ENCODE peak calls at places on chromosomes 16 and 17, in eight cellular contexts. R, N, I, L, C, V, Y and S are unnamed samples.

GRCh38 chr17:64992325-64992802 is 64.2 kb downstream of the GNA13 start:
- DNase-seq in L (no peak), R (no peak), N (peak), C (no peak), Y (no peak), I (no peak), V (peak), S (no peak)

GRCh38 chr17:83010323-83011200 is 68.8 kb upstream of the METRNL start:
- DNase-seq in L (peak), Y (no peak), V (no peak), C (no peak), N (peak), R (no peak), I (no peak), S (no peak)

GRCh38 chr17:46167826-46168569 is 25.2 kb downstream of the KANSL1 start:
- DNase-seq in I (no peak), V (peak), Y (no peak), R (no peak), L (no peak), N (peak), C (no peak), S (no peak)

GRCh38 chr17:15404116-15404730 is 62.8 kb upstream of the TEKT3 start:
- DNase-seq in I (no peak), R (no peak), N (peak), V (no peak), C (no peak), Y (no peak), L (no peak), S (no peak)

GRCh38 chr16:84115919-84116719 is 623 bp downstream of the MBTPS1 start:
- DNase-seq in R (no peak), C (no peak), I (peak), L (peak), N (peak), Y (peak), V (peak), S (no peak)

GRCh38 chr17:27659685-27660084 is 28.7 kb downstream of the LGALS9 start:
- DNase-seq in I (no peak), Y (no peak), L (no peak), C (no peak), N (no peak), V (no peak), R (no peak), S (no peak)

GRCh38 chr16:71927383-71927782 is 32.1 kb downstream of the IST1 start:
- DNase-seq in R (peak), I (peak), L (peak), V (peak), C (no peak), N (peak), Y (no peak), S (no peak)

GRCh38 chr16:57916735-57917450 is 54.0 kb downstream of the CNGB1 start:
- DNase-seq in V (peak), R (no peak), N (no peak), L (no peak), C (no peak), I (no peak), Y (no peak), S (no peak)

GRCh38 chr16:84739349-84740124 is 39.7 kb downstream of the USP10 start:
- DNase-seq in L (no peak), V (no peak), N (peak), Y (no peak), C (no peak), I (no peak), R (no peak), S (no peak)

GRCh38 chr17:65523853-65524664 is 37.4 kb downstream of the AXIN2 start:
- DNase-seq in V (no peak), R (no peak), L (no peak), I (no peak), N (no peak), Y (no peak), C (no peak), S (no peak)

GRCh38 chr16:28538733-28539596 is at the start of gene NUPR1:
- DNase-seq in C (no peak), V (peak), I (peak), R (peak), Y (peak), L (peak), N (peak), S (no peak)

GRCh38 chr17:34135841-34136240 is 119.2 kb upstream of the CCL2 start:
- DNase-seq in V (no peak), I (no peak), C (no peak), N (no peak), Y (no peak), L (no peak), R (no peak), S (no peak)

GRCh38 chr16:89907055-89907814 is 11.4 kb upstream of the MC1R start:
- DNase-seq in I (no peak), V (no peak), R (no peak), L (no peak), C (no peak), Y (no peak), N (no peak), S (no peak)

GRCh38 chr17:63665527-63666214 is 34.3 kb downstream of the LIMD2 start:
- DNase-seq in L (no peak), N (no peak), V (no peak), C (no peak), Y (no peak), R (no peak), I (no peak), S (peak)

GRCh38 chr17:14303343-14304221 is 2.7 kb downstream of the HS3ST3B1 start:
- DNase-seq in V (no peak), N (peak), R (no peak), L (no peak), C (peak), Y (no peak), I (no peak), S (peak)

GRCh38 chr16:12539185-12539929 is 264.3 kb downstream of the CPPED1 start:
- DNase-seq in Y (no peak), V (no peak), N (peak), R (peak), C (no peak), I (peak), L (no peak), S (no peak)

GRCh38 chr16:30407794-30408534 is 558 bp downstream of the ZNF771 start:
- DNase-seq in R (no peak), V (no peak), C (no peak), N (no peak), I (no peak), Y (no peak), L (no peak), S (no peak)

GRCh38 chr17:73470369-73470768 is 158.6 kb upstream of the CDC42EP4 start:
- DNase-seq in L (no peak), I (no peak), R (no peak), Y (no peak), C (no peak), N (no peak), V (no peak), S (no peak)

GRCh38 chr16:10509534-10510025 is 70.8 kb downstream of the EMP2 start:
- DNase-seq in L (peak), N (peak), I (peak), V (peak), C (no peak), Y (peak), R (peak), S (peak)

GRCh38 chr17:39551879-39552278 is 55.8 kb downstream of the NEUROD2 start:
- DNase-seq in R (no peak), C (no peak), V (no peak), I (no peak), L (no peak), N (peak), Y (no peak), S (no peak)

GRCh38 chr17:31858647-31859486 is at the start of gene COPRS:
- DNase-seq in N (peak), Y (peak), L (peak), V (peak), R (peak), C (peak), I (peak), S (peak)

GRCh38 chr17:2050246-2050866 is 4.5 kb upstream of the HIC1 start:
- DNase-seq in Y (peak), C (no peak), L (peak), R (no peak), I (peak), N (peak), V (peak), S (peak)

GRCh38 chr16:81796585-81797346 is 17.7 kb downstream of the PLCG2 start:
- DNase-seq in R (no peak), L (no peak), Y (no peak), C (no peak), N (no peak), V (no peak), I (no peak), S (no peak)

GRCh38 chr17:49687878-49688491 is 10.1 kb upstream of the SPOP start:
- DNase-seq in Y (no peak), N (peak), L (no peak), C (no peak), I (no peak), V (no peak), R (no peak), S (peak)

GRCh38 chr17:13995856-13996635 is 73.3 kb upstream of the COX10 start:
- DNase-seq in C (no peak), L (no peak), I (no peak), V (no peak), N (no peak), R (no peak), Y (no peak), S (no peak)

GRCh38 chr17:17416400-17417360 is 60.1 kb upstream of the MED9 start:
- DNase-seq in R (no peak), I (no peak), L (peak), N (peak), C (no peak), V (peak), Y (peak), S (no peak)

GRCh38 chr17:48611681-48612455 is 1.1 kb upstream of the HOXB7 start:
- DNase-seq in R (no peak), Y (no peak), V (peak), N (peak), I (peak), C (no peak), L (no peak), S (no peak)

GRCh38 chr17:77454560-77455095 is 313.9 kb downstream of the SEC14L1 start:
- DNase-seq in N (no peak), L (no peak), Y (no peak), R (no peak), V (no peak), I (no peak), C (no peak), S (no peak)

GRCh38 chr16:56729736-56730662 is at the start of gene NUP93:
- DNase-seq in C (peak), N (peak), L (peak), I (peak), Y (peak), V (peak), R (peak), S (peak)

GRCh38 chr17:81960130-81960958 is 643 bp downstream of the NOTUM start:
- DNase-seq in C (peak), L (no peak), Y (no peak), R (no peak), V (peak), N (no peak), I (no peak), S (no peak)

GRCh38 chr16:65965632-65966031 is 400.9 kb upstream of the CDH5 start:
- DNase-seq in V (peak), L (no peak), R (no peak), Y (no peak), N (no peak), I (no peak), C (no peak), S (no peak)

GRCh38 chr17:61625564-61625963 is 34.5 kb upstream of the NACA2 start:
- DNase-seq in I (no peak), Y (no peak), V (no peak), R (no peak), N (no peak), C (no peak), L (no peak), S (no peak)

GRCh38 chr16:68414581-68414980 is 33.7 kb downstream of the SMPD3 start:
- DNase-seq in C (no peak), Y (no peak), I (no peak), L (no peak), V (no peak), R (no peak), N (no peak), S (no peak)

GRCh38 chr16:68412061-68412460 is 36.2 kb downstream of the SMPD3 start:
- DNase-seq in N (no peak), L (no peak), R (no peak), C (no peak), V (no peak), Y (no peak), I (no peak), S (no peak)

GRCh38 chr16:68420366-68420765 is 27.9 kb downstream of the SMPD3 start:
- DNase-seq in Y (no peak), L (no peak), R (no peak), N (no peak), C (no peak), V (no peak), I (no peak), S (no peak)

GRCh38 chr16:68417711-68418301 is 30.5 kb downstream of the SMPD3 start:
- DNase-seq in V (no peak), C (peak), I (peak), Y (no peak), N (no peak), L (peak), R (no peak), S (no peak)

GRCh38 chr16:68416057-68417046 is 32.0 kb downstream of the SMPD3 start:
- DNase-seq in C (no peak), Y (no peak), L (peak), V (no peak), N (no peak), R (no peak), I (peak), S (no peak)
- TF ChIP-seq CTCF in C (no peak), Y (no peak), L (no peak), V (no peak), N (no peak), R (no peak), I (no peak), S (no peak)

DNA sequence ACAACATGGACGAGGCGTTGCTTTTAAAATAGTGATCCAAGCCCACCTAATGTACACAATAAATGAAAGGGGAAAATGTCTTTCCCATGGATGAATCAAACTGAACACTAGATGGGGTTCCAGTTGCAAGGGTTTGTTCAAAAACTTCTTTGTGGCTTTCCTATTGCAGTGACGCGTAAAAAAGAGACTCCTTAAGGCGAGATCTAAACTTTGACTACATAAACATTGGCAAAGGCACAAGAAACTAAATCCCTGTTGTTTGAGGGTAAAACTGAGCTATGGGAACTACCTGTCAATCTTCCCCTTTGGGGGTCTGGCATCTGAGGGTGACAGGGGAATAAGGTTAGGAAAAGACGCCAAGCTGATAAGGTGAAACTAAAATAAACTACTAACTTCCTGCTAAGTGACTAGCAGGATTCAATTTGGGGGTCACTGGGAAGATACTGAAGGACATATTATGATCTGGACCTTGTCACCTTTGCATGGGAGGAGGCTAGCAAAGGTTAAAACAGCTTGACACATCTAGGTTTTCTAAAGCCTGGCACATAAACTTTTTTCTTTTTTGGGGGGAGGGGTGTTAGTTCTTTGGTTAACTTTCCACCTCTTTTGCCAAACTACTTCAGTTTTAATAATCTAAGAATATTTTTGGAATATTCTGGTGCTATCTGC is 4.7 kb downstream of the SALL1 start:
- DNase-seq in V (no peak), I (no peak), C (no peak), Y (no peak), R (no peak), L (no peak), N (peak), S (no peak)
- TF ChIP-seq CTCF in V (no peak), I (no peak), C (no peak), Y (peak), R (peak), L (no peak), N (peak), S (no peak)

DNA sequence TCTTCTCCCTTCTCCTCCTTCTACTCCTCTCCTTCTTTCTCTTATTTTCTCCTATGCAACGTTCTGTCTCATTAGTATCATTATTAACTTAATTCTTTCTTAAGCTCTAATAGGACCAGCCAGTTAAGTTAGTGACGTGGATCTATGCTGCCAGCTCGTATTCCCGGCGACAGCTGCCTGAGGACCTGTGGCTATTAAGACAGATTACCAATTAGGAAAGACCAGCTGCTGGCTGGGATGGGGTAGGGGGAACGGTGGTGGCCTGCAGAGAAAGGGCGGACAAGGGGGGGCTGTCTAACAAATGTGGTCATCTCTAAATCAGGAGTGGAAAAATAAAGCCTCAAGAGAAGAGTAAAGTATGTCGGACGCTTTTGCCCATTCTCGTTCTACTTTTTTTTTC is 757 bp upstream of the MYH3 start:
- DNase-seq in V (no peak), C (no peak), I (no peak), N (no peak), R (no peak), Y (no peak), L (no peak), S (no peak)
- TF ChIP-seq CTCF in V (no peak), C (no peak), I (no peak), N (no peak), R (no peak), Y (no peak), L (no peak), S (no peak)

DNA sequence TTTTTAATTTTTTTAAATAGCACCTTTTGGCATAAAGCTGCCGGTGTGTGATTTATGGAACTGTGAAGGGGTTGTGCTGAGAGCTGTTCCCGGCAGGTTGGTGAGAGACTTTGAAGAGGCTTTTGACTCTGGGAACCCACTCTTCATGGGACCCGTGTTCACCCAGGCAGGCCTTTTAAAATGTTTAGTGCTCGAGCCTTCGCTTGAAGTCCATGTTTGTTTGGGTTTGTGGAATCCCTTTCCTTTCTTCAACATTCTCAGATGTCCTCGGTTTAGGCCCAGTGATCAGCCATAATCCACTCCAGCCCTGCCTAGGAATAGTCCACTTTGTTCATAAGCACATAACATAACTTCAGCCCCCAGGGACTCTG is 145.4 kb upstream of the IRX3 start:
- DNase-seq in I (no peak), C (no peak), L (no peak), N (no peak), Y (no peak), R (no peak), V (no peak), S (no peak)
- TF ChIP-seq CTCF in I (no peak), C (no peak), L (no peak), N (no peak), Y (no peak), R (no peak), V (no peak), S (no peak)

GRCh38 chr17:9865585-9865984 is 39.5 kb downstream of the RCVRN start:
- DNase-seq in R (no peak), L (no peak), I (no peak), C (no peak), V (no peak), Y (no peak), N (no peak), S (no peak)
- TF ChIP-seq CTCF in R (no peak), L (no peak), I (no peak), C (no peak), V (no peak), Y (no peak), N (no peak), S (no peak)

DNA sequence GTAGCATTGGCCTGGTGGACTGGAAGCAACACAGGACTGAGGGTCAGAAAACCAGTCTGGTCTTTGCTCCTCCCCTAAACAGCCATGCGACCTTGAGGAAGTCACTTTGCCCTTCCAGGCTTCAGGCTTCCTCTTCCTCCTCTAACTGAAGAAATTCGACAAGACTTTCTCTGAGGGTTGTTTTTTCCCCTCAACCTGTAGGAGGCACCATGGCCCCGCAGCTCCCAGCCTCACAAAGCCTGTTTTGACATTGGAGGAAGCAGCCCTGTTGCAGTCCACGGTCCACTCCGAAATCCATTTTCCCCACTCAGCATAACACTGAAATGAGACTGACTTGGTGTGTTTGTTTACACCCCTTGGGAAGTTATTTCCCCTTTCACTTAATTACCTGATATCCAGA is 41.2 kb upstream of the PIRT start:
- DNase-seq in Y (peak), I (peak), V (peak), C (no peak), R (no peak), L (peak), N (no peak), S (no peak)
- TF ChIP-seq CTCF in Y (no peak), I (peak), V (peak), C (no peak), R (no peak), L (no peak), N (no peak), S (no peak)

DNA sequence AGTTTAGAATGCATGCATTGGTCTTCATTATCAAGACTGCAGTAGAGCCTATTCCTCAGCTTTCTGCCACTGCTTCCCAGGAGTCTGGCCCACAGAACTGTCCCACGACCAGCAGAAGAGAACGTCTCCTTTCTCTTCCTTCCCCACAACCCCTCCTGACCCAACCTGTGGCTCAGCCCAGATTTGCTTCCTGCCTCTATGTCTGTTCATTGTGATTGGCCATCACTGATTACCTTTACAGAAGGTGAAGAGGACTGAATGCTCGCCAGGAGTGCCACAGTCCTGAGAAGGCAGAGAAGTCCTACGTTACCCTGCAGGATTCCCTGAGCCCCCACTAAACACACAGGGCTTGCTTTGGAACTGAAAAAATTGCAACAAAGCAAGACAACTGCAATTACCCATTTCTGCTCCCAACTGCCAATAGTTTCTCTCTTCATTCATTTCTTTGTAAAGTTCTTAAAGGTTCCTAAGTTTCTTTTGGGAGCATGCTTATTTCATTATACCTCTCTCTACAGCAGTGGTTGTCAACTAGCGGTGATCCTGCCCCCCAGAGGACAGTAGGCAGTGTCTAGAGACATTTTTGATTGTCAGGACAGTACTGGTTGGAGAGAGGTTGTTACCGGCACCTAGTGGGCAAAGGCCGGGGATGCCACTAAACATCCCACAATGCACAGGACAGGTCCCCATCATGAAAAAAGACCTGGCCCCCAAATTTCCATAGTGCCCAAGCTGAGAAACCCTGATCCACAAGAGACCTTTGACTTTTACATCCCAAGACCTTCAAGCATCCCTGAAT is 4.5 kb upstream of the NAT9 start:
- DNase-seq in N (peak), L (no peak), Y (no peak), I (no peak), V (peak), R (no peak), C (no peak), S (peak)
- TF ChIP-seq CTCF in N (peak), L (no peak), Y (no peak), I (no peak), V (peak), R (peak), C (no peak), S (no peak)

GRCh38 chr16:47533744-47534292 is 72.7 kb downstream of the PHKB start:
- DNase-seq in L (no peak), R (no peak), I (no peak), C (no peak), N (no peak), Y (no peak), V (no peak), S (no peak)
- TF ChIP-seq CTCF in L (no peak), R (no peak), I (no peak), C (no peak), N (no peak), Y (no peak), V (no peak), S (no peak)